ENCODE peak calls at places on chromosomes 12 and 14, in seven cellular contexts. S, Y, T, D, K, V and X are unnamed samples.

GRCh38 chr12:42162198-42162597 is 17.5 kb upstream of the GXYLT1 start:
- DNase-seq in T (no peak), D (peak; percentile 67), K (no peak), V (no peak), Y (no peak), S (no peak), X (no peak)

GRCh38 chr12:46942579-46942978 is 116.8 kb upstream of the SLC38A4 start:
- DNase-seq in V (no peak), Y (no peak), K (no peak), T (peak; percentile 76), D (peak; percentile 79), S (no peak), X (no peak)

GRCh38 chr14:40347675-40348074 is 915.4 kb upstream of the FBXO33 start:
- DNase-seq in S (no peak), V (no peak), Y (no peak), D (no peak), K (no peak), T (no peak), X (no peak)

GRCh38 chr12:50055831-50056628 is 1.4 kb upstream of the ASIC1 start:
- DNase-seq in K (peak; percentile 51), D (peak; percentile 46), Y (peak; percentile 30), S (no peak), T (peak; percentile 59), V (no peak), X (no peak)

GRCh38 chr14:20657216-20658211 is 16.0 kb upstream of the OR6S1 start:
- DNase-seq in S (no peak), V (no peak), D (peak; percentile 4), T (peak; percentile 39), K (no peak), Y (peak; percentile 56), X (no peak)

GRCh38 chr14:72651715-72652114 is 242.2 kb downstream of the DPF3 start:
- DNase-seq in S (no peak), T (no peak), V (no peak), D (no peak), K (no peak), Y (no peak), X (no peak)

GRCh38 chr14:71430321-71431168 is 501.7 kb upstream of the RGS6 start:
- DNase-seq in T (no peak), D (no peak), V (no peak), S (no peak), Y (no peak), K (no peak), X (no peak)

GRCh38 chr12:77107121-77107520 is 41.8 kb upstream of the E2F7 start:
- DNase-seq in T (no peak), K (no peak), V (no peak), Y (no peak), S (no peak), D (no peak), X (no peak)

GRCh38 chr14:73771848-73772705 is 57.9 kb upstream of the PNMA1 start:
- DNase-seq in Y (peak; percentile 94), D (peak; percentile 86), V (no peak), T (no peak), K (no peak), S (peak; percentile 86), X (no peak)

GRCh38 chr12:12510141-12510540 is 52.5 kb downstream of the DUSP16 start:
- DNase-seq in V (no peak), S (no peak), T (no peak), D (peak; percentile 92), K (no peak), Y (no peak), X (no peak)

GRCh38 chr12:12508612-12509011 is 54.1 kb downstream of the DUSP16 start:
- DNase-seq in V (no peak), T (no peak), K (no peak), Y (no peak), D (peak; percentile 45), S (no peak), X (no peak)

GRCh38 chr12:12505544-12506501 is 56.8 kb downstream of the DUSP16 start:
- DNase-seq in V (no peak), S (no peak), T (peak; percentile 28), K (peak; percentile 21), D (peak; percentile 65), Y (peak; percentile 53), X (no peak)

GRCh38 chr12:12506541-12506940 is 56.1 kb downstream of the DUSP16 start:
- DNase-seq in S (no peak), V (no peak), K (no peak), D (peak; percentile 63), T (no peak), Y (no peak), X (no peak)

GRCh38 chr12:12507121-12507520 is 55.5 kb downstream of the DUSP16 start:
- DNase-seq in K (no peak), T (peak; percentile 36), S (no peak), D (no peak), Y (no peak), V (no peak), X (no peak)
- H3K4me1 ChIP-seq in K (no peaks in the 10 kb centered on the region), T (peaks cover 15% of the 10 kb centered on the region), S (peaks cover 39% of the 10 kb centered on the region), D (peaks cover 18% of the 10 kb centered on the region), Y (peaks cover 46% of the 10 kb centered on the region), V (no peaks in the 10 kb centered on the region), X (peaks cover 25% of the 10 kb centered on the region)

GRCh38 chr14:32033516-32033915 is 43.6 kb upstream of the ARHGAP5 start:
- DNase-seq in K (no peak), T (no peak), Y (no peak), V (no peak), D (no peak), S (no peak), X (no peak)

GRCh38 chr14:32044454-32044853 is 32.6 kb upstream of the ARHGAP5 start:
- DNase-seq in K (no peak), V (no peak), Y (no peak), S (no peak), T (no peak), D (no peak), X (no peak)

GRCh38 chr14:32039401-32039800 is 37.7 kb upstream of the ARHGAP5 start:
- DNase-seq in S (no peak), D (no peak), V (no peak), T (no peak), Y (no peak), K (no peak), X (no peak)

GRCh38 chr14:32043624-32044023 is 33.5 kb upstream of the ARHGAP5 start:
- DNase-seq in K (no peak), T (no peak), V (no peak), D (no peak), Y (no peak), S (no peak), X (no peak)

DNA sequence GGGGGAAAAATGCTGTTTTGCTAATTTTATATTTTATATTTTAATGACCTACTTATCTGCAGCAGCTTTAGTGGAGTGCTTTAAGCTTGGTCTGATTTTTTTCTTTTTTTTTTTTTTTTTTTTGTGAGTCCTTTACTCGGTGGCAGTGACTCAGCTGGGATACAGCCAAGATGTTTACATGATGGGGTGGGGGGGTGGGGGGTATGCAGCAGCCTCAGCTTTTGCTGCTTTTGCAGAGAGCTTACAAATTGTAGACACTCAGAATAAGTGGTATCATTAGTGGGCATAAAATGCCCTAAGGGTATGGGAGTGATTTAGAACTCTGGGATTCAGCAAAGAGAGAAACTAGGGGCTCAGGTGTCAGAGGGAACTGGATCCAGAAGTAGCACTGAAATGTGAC is 38.2 kb upstream of the ARHGAP5 start:
- DNase-seq in Y (no peak), T (no peak), V (no peak), D (peak; percentile 1), S (no peak), K (no peak), X (no peak)
- TF ChIP-seq CTCF in Y (no peak), T (no peak), V (no peak), D (no peak), S (no peak), K (no peak), X (no peak)

DNA sequence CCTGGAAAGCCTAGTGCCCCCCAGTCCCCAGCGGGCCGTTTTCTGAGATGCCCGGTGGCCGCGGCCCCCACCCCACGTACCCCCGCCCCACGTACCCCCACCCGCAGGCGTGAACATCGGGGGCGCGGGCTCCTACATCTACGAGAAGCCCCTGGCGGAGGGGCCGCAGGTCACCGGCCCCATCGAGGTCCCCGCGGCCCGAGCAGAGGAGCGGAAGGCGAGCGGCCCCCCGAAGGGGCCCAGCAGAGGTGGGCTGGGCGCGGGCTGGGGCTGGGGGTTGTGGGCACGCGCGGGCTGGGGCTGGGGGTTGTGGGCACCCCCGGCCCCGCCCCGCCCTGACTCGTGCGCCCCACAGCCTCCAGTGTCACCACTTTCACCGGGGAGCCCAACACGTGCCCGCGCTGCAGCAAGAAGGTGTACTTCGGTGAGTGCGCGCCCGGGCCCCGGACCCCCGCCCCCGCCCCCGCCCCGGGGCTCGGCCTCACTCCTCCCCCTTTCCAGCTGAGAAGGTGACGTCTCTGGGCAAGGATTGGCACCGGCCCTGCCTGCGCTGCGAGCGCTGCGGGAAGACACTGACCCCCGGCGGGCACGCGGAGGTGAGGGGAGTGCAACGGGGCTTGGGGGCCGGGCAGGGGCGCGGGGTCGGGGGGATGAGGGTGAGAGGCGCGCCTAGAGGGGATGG is 4.1 kb downstream of the CRIP2 start:
- DNase-seq in D (no peak), V (no peak), K (no peak), T (no peak), Y (no peak), S (no peak), X (no peak)
- H3K4me1 ChIP-seq in D (peaks cover 29% of the 10 kb centered on the region), V (peaks cover 38% of the 10 kb centered on the region), K (no peaks in the 10 kb centered on the region), T (peaks cover 47% of the 10 kb centered on the region), Y (peaks cover 51% of the 10 kb centered on the region), S (peaks cover 48% of the 10 kb centered on the region), X (peaks cover 50% of the 10 kb centered on the region)

GRCh38 chr12:989751-990278 is 1.2 kb upstream of the ERC1 start:
- DNase-seq in D (peak; percentile 81), T (peak; percentile 62), S (no peak), K (peak; percentile 10), Y (peak; percentile 66), V (no peak), X (peak; percentile 67)
- TF ChIP-seq CTCF in D (no peak), T (no peak), S (no peak), K (no peak), Y (no peak), V (no peak), X (no peak)